ENCODE peak calls at places on chromosomes 3 and 15, in five cellular contexts. A, K, C, M and L are unnamed samples.

GRCh38 chr3:145094355-145094941 is 1066.5 kb downstream of the PLOD2 start:
- DNase-seq in A (no peak), M (no peak), K (no peak), C (peak), L (no peak)

GRCh38 chr3:43465109-43465508 is 156.7 kb downstream of the ANO10 start:
- DNase-seq in A (no peak), K (no peak), C (no peak), M (no peak), L (peak)

GRCh38 chr3:39383190-39383912 is at the start of gene SLC25A38:
- DNase-seq in M (peak), K (peak), A (no peak), C (no peak), L (no peak)

GRCh38 chr15:56631765-56632164 is 101.5 kb downstream of the ZNF280D start:
- DNase-seq in A (no peak), M (no peak), C (no peak), K (no peak), L (no peak)

GRCh38 chr15:62672268-62672667 is 370.3 kb upstream of the TPM1 start:
- DNase-seq in C (no peak), K (no peak), M (no peak), A (no peak), L (no peak)

GRCh38 chr15:82298520-82298919 is 35.9 kb downstream of the SAXO2 start:
- DNase-seq in A (no peak), K (peak), M (peak), C (no peak), L (no peak)

GRCh38 chr15:24955549-24955929 is 752 bp downstream of the SNRPN start:
- DNase-seq in K (peak), C (peak), A (no peak), M (no peak), L (no peak)

GRCh38 chr3:172272699-172273098 is 175.6 kb downstream of the GHSR start:
- DNase-seq in A (no peak), C (no peak), M (no peak), K (no peak), L (no peak)

GRCh38 chr15:35557544-35557943 is 11.6 kb upstream of the DPH6 start:
- DNase-seq in A (no peak), K (no peak), C (no peak), M (no peak), L (no peak)

GRCh38 chr3:191919627-191920026 is 458.7 kb downstream of the PYDC2 start:
- DNase-seq in M (no peak), K (no peak), C (no peak), A (no peak), L (no peak)

GRCh38 chr15:77023576-77024272 is 28.8 kb downstream of the PSTPIP1 start:
- DNase-seq in M (no peak), K (no peak), C (no peak), A (no peak), L (no peak)

GRCh38 chr3:197367081-197367780 is 68.8 kb upstream of the DLG1 start:
- DNase-seq in C (no peak), A (peak), M (no peak), K (no peak), L (no peak)

GRCh38 chr15:41501191-41501917 is 7.7 kb downstream of the ITPKA start:
- DNase-seq in C (no peak), M (no peak), A (no peak), K (peak), L (peak)

GRCh38 chr15:55799287-55800212 is 56.6 kb upstream of the PRTG start:
- DNase-seq in M (peak), K (peak), C (peak), A (peak), L (peak)

GRCh38 chr15:70213779-70214178 is 116.1 kb upstream of the TLE3 start:
- DNase-seq in K (no peak), M (no peak), A (no peak), C (no peak), L (no peak)

GRCh38 chr3:181623924-181624694 is 87.6 kb upstream of the SOX2 start:
- DNase-seq in K (no peak), A (no peak), M (no peak), C (peak), L (peak)

GRCh38 chr3:152159328-152159727 is 109.4 kb upstream of the MBNL1 start:
- DNase-seq in A (no peak), C (no peak), M (peak), K (no peak), L (no peak)

GRCh38 chr15:35519536-35520149 is 26.3 kb downstream of the DPH6 start:
- DNase-seq in M (no peak), C (no peak), K (no peak), A (peak), L (peak)

GRCh38 chr15:71055461-71055860 is 59.8 kb upstream of the THSD4 start:
- DNase-seq in A (no peak), K (no peak), M (no peak), C (no peak), L (no peak)

GRCh38 chr15:35281515-35281914 is 196.4 kb upstream of the NANOGP8 start:
- DNase-seq in M (no peak), K (no peak), C (no peak), A (no peak), L (no peak)

GRCh38 chr3:142366434-142366833 is 81.4 kb downstream of the XRN1 start:
- DNase-seq in C (no peak), K (no peak), M (no peak), A (no peak), L (no peak)

GRCh38 chr3:76728411-76728810 is 311.5 kb upstream of the ROBO2 start:
- DNase-seq in A (no peak), K (no peak), M (no peak), C (no peak), L (no peak)

GRCh38 chr15:101434032-101434920 is 55.2 kb downstream of the PCSK6 start:
- DNase-seq in M (no peak), A (no peak), K (no peak), C (no peak), L (no peak)

GRCh38 chr3:127865941-127866340 is 43.6 kb upstream of the MGLL start:
- DNase-seq in K (peak), C (no peak), A (no peak), M (no peak), L (no peak)

GRCh38 chr3:18442743-18443669 is 17.9 kb upstream of the SATB1 start:
- DNase-seq in A (no peak), C (no peak), K (peak), M (no peak), L (no peak)

GRCh38 chr3:34357461-34357860 is 559.0 kb downstream of the PDCD6IP start:
- DNase-seq in A (peak), M (no peak), C (no peak), K (no peak), L (no peak)

GRCh38 chr15:41892621-41893421 is 1.0 kb downstream of the SPTBN5 start:
- DNase-seq in M (peak), C (no peak), A (no peak), K (peak), L (no peak)

GRCh38 chr15:84142888-84143337 is 92.7 kb upstream of the GOLGA6L4 start:
- DNase-seq in C (peak), K (peak), A (peak), M (peak), L (peak)

GRCh38 chr3:195366200-195366910 is 76.5 kb downstream of the ACAP2 start:
- DNase-seq in A (no peak), C (no peak), M (no peak), K (no peak), L (no peak)

GRCh38 chr3:124707667-124708066 is 22.6 kb upstream of the UMPS start:
- DNase-seq in C (no peak), K (no peak), A (no peak), M (no peak), L (no peak)

GRCh38 chr3:39809181-39809994 is at the start of gene MYRIP:
- DNase-seq in K (no peak), C (no peak), A (peak), M (peak), L (peak)